ENCODE peak calls at places on chromosomes 6 and 20, in nine cellular contexts. A is neural progenitor cell; L is CD4-positive, CD25-positive, alpha-beta regulatory T cell; C is body of pancreas; K is lower lobe of right lung; D is hepatocyte; X is neuronal stem cell; B is Karpas-422; I is brain microvascular endothelial cell. H is an unnamed sample.
A peak's percentile ranks its signal among the peaks of the same experiment; 100 is the strongest.

GRCh38 chr6:33211666-33212422 is 3.5 kb downstream of the RING1 start:
- DNase-seq in K (no peak), D (no peak), B (no peak), L (no peak), X (no peak), I (no peak), C (no peak), A (peak; percentile 42), H (no peak)

GRCh38 chr6:19860235-19860877 is 23.2 kb downstream of the ID4 start:
- DNase-seq in D (no peak), X (no peak), C (peak; percentile 29), I (no peak), A (no peak), K (no peak), L (no peak), B (no peak), H (peak; percentile 44)

GRCh38 chr6:105771313-105771970 is 314.7 kb upstream of the PRDM1 start:
- DNase-seq in K (no peak), A (no peak), I (no peak), C (no peak), L (no peak), D (no peak), B (no peak), X (no peak), H (no peak)

GRCh38 chr6:42314571-42314950 is 96.9 kb upstream of the MRPS10 start:
- DNase-seq in A (no peak), X (no peak), K (no peak), C (no peak), D (no peak), I (no peak), L (no peak), B (no peak), H (peak; percentile 29)

GRCh38 chr6:12958052-12958706 is 241.6 kb downstream of the PHACTR1 start:
- DNase-seq in L (no peak), B (no peak), I (peak; percentile 5), D (peak; percentile 6), K (no peak), C (no peak), A (no peak), X (no peak), H (no peak)

GRCh38 chr20:22574545-22575086 is 9.8 kb downstream of the FOXA2 start:
- DNase-seq in C (peak; percentile 58), B (no peak), L (no peak), K (no peak), D (no peak), X (no peak), I (no peak), A (no peak), H (no peak)

GRCh38 chr20:3510110-3510509 is 39.3 kb downstream of the ATRN start:
- DNase-seq in K (no peak), X (no peak), B (no peak), I (no peak), A (no peak), L (no peak), C (no peak), D (no peak), H (peak; percentile 54)

GRCh38 chr20:45489083-45489531 is 19.6 kb downstream of the WFDC2 start:
- DNase-seq in B (no peak), I (no peak), D (no peak), C (no peak), K (no peak), X (no peak), A (no peak), L (no peak), H (no peak)

GRCh38 chr6:83707829-83708545 is 914 bp downstream of the SNAP91 start:
- DNase-seq in L (no peak), I (no peak), X (peak; percentile 14), K (no peak), C (no peak), B (no peak), A (peak; percentile 73), D (peak; percentile 8), H (no peak)

GRCh38 chr6:50145125-50145524 is 95.4 kb upstream of the DEFB112 start:
- DNase-seq in D (no peak), B (peak; percentile 52), C (no peak), L (no peak), A (peak; percentile 5), K (no peak), I (no peak), X (no peak), H (no peak)

GRCh38 chr6:25193865-25194679 is 85.1 kb upstream of the CARMIL1 start:
- DNase-seq in K (no peak), X (no peak), B (no peak), C (no peak), L (no peak), I (no peak), A (no peak), D (no peak), H (no peak)

GRCh38 chr20:63342561-63343459 is 18.3 kb downstream of the CHRNA4 start:
- DNase-seq in K (no peak), I (no peak), A (no peak), X (no peak), L (no peak), D (no peak), C (no peak), B (no peak), H (no peak)
- H3K4me3 ChIP-seq in K (no peak overlapping the region), I (no peak overlapping the region), A (no peak overlapping the region), X (no peak overlapping the region), L (no peak overlapping the region), D (no peak overlapping the region), C (no peak overlapping the region), B (no peak overlapping the region), H (no peak overlapping the region)

DNA sequence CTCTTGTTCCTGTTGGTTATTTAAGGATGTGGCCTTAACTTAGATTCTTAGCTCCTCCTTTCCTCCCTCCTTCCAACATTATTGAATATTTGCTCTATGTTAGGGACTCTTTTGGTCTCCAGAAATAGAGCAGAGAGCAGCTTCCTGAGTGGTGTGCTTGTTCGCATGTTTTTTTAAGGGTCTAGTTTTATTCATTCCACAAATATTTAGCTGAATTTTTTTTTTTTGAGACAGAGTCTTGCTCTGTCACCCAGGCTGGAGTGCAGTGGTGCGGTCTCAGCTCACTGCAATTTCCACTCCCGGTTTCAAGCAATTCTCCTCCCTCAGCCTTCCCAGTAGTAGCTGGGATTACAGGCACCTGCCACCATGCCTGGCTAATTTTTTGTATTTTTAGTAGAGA is 169.2 kb downstream of the ZFAND3 start:
- DNase-seq in K (no peak), A (no peak), D (no peak), L (no peak), B (no peak), I (no peak), C (no peak), X (no peak), H (no peak)
- H3K27ac ChIP-seq in K (no peak overlapping the region), A (no peak overlapping the region), D (no peak overlapping the region), L (no peak overlapping the region), B (no peak overlapping the region), I (peak overlapping the region; percentile 71), C (peak overlapping the region; percentile 2), X (no peak overlapping the region), H (no peak overlapping the region)

GRCh38 chr6:15678514-15678913 is 15.7 kb upstream of the DTNBP1 start:
- DNase-seq in X (no peak), B (peak; percentile 25), A (no peak), K (no peak), C (no peak), L (no peak), D (no peak), I (no peak), H (no peak)

GRCh38 chr6:15681946-15682345 is 19.1 kb upstream of the DTNBP1 start:
- DNase-seq in L (no peak), I (no peak), X (no peak), B (no peak), C (no peak), A (no peak), K (no peak), D (no peak), H (no peak)

GRCh38 chr6:15674690-15675386 is 12.0 kb upstream of the DTNBP1 start:
- DNase-seq in B (no peak), L (no peak), K (no peak), A (no peak), D (no peak), X (no peak), C (no peak), I (no peak), H (no peak)

GRCh38 chr6:15675537-15676170 is 12.8 kb upstream of the DTNBP1 start:
- DNase-seq in B (peak; percentile 11), D (no peak), X (no peak), C (no peak), A (no peak), K (no peak), L (no peak), I (no peak), H (peak; percentile 40)

GRCh38 chr6:15677822-15678221 is 15.0 kb upstream of the DTNBP1 start:
- DNase-seq in D (no peak), A (no peak), B (peak; percentile 54), C (no peak), K (no peak), I (no peak), X (no peak), L (no peak), H (no peak)
- H3K4me3 ChIP-seq in D (no peak overlapping the region), A (no peak overlapping the region), B (no peak overlapping the region), C (no peak overlapping the region), K (no peak overlapping the region), I (no peak overlapping the region), X (no peak overlapping the region), L (no peak overlapping the region), H (no peak overlapping the region)

GRCh38 chr6:85402071-85402470 is 47.8 kb upstream of the NT5E start:
- DNase-seq in D (no peak), K (no peak), B (peak; percentile 47), L (no peak), A (no peak), C (no peak), I (no peak), X (no peak), H (no peak)

GRCh38 chr6:85405175-85405852 is 44.6 kb upstream of the NT5E start:
- DNase-seq in L (no peak), X (no peak), A (no peak), D (peak; percentile 54), C (peak; percentile 48), K (no peak), B (no peak), I (no peak), H (peak; percentile 84)

GRCh38 chr6:85404497-85405174 is 45.2 kb upstream of the NT5E start:
- DNase-seq in D (peak; percentile 43), L (no peak), B (no peak), I (peak; percentile 90), X (no peak), C (peak; percentile 37), A (no peak), K (no peak), H (peak; percentile 50)

GRCh38 chr6:85402922-85403321 is 47.0 kb upstream of the NT5E start:
- DNase-seq in I (no peak), L (no peak), K (no peak), A (no peak), B (no peak), C (no peak), X (no peak), D (no peak), H (no peak)

DNA sequence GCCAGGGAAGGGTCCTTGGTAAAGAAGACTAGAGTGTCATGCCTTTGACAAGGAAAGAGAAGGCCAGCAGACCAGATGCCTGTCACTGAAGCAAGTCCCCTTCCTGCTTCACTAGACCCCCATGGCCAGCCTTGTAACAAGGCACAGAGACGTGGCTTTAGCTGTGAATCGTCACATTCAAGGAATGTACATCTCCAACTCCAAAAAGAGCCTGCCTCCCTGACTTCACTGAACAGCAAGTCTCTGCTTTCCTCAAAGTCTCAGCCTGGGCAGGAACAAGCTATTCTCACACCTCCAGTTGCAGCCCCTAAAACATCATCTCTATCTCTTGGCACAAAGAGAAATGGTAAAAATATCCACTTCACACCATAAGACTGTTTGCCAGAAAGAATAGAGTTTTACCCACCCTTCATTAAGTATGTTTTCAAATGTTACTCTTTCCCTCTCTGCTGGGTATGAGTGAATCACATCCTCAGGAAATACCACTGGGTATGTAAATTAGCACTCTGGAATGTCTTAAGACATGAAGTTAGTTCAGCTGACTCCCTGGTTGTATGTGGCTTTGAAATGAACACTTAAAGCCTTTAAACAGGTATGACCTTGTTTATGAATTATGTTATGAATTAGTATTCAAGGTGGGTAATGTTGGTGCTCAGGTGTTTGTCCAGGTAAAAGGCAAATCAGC is 46.4 kb upstream of the NT5E start:
- DNase-seq in A (no peak), X (no peak), D (peak; percentile 28), C (no peak), B (no peak), L (no peak), I (peak; percentile 71), K (no peak), H (no peak)
- H3K27ac ChIP-seq in A (no peak overlapping the region), X (no peak overlapping the region), D (peak overlapping the region; percentile 96), C (peak overlapping the region; percentile 84), B (no peak overlapping the region), L (no peak overlapping the region), I (peak overlapping the region; percentile 99), K (peak overlapping the region; percentile 48), H (peak overlapping the region; percentile 71)

H was measured in small intestine.